ENCODE peak calls at places on chromosomes 5 and 9, in six cellular contexts. H is T-helper 17 cell; V is H1; G is AML-193; L is stimulated activated CD4-positive, alpha-beta T cell treated with anti-CD3 and anti-CD28 coated beads, Interleukin-12 subunit alpha, Interleukin-12 subunit beta, amount 100 ng/mL, for 24 hours; Y is HEK293T. E is an unnamed sample.

GRCh38 chr5:112656456-112656855 is 81.2 kb upstream of the APC start:
- DNase-seq in H (no peak), V (no peak), G (no peak), L (no peak), Y (no peak), E (no peak)

GRCh38 chr5:179699640-179700298 is 1.0 kb downstream of the CANX start:
- DNase-seq in H (no peak), V (no peak), G (peak), L (peak), Y (peak), E (peak)

GRCh38 chr9:69818946-69819345 is 1.7 kb upstream of the CFAP95 start:
- DNase-seq in H (no peak), V (no peak), G (no peak), L (no peak), Y (no peak), E (no peak)

GRCh38 chr9:36802171-36802920 is 229.7 kb downstream of the MELK start:
- DNase-seq in H (no peak), V (no peak), G (no peak), L (no peak), Y (no peak), E (no peak)

GRCh38 chr5:56950626-56951130 is 1.2 kb downstream of the MIER3 start:
- DNase-seq in H (peak), V (peak), G (no peak), L (peak), Y (peak), E (peak)

GRCh38 chr9:13502503-13502902 is 223.0 kb upstream of the MPDZ start:
- DNase-seq in H (no peak), V (no peak), G (no peak), L (no peak), Y (no peak), E (no peak)

GRCh38 chr9:135960328-135961276 is 571 bp downstream of the UBAC1 start:
- DNase-seq in H (no peak), V (no peak), G (peak), L (no peak), Y (no peak), E (peak)

GRCh38 chr9:68974431-68974830 is 39.5 kb downstream of the PRKACG start:
- DNase-seq in H (no peak), V (no peak), G (no peak), L (no peak), Y (no peak), E (no peak)

GRCh38 chr5:176534640-176535039 is 2.6 kb downstream of the RNF44 start:
- DNase-seq in H (no peak), V (no peak), G (no peak), L (no peak), Y (no peak), E (no peak)

GRCh38 chr9:77982985-77983662 is 48.5 kb downstream of the GNAQ start:
- DNase-seq in H (no peak), V (no peak), G (no peak), L (no peak), Y (no peak), E (no peak)

GRCh38 chr5:77850536-77851228 is 74.5 kb upstream of the TBCA start:
- DNase-seq in H (no peak), V (no peak), G (no peak), L (no peak), Y (no peak), E (no peak)

GRCh38 chr5:53333160-53333559 is 147.3 kb upstream of the FST start:
- DNase-seq in H (no peak), V (no peak), G (no peak), L (no peak), Y (no peak), E (no peak)

GRCh38 chr9:114060711-114061110 is 17.4 kb downstream of the AMBP start:
- DNase-seq in H (no peak), V (peak), G (no peak), L (no peak), Y (no peak), E (no peak)

GRCh38 chr5:138844812-138845513 is 30.2 kb downstream of the LRRTM2 start:
- DNase-seq in H (no peak), V (no peak), G (no peak), L (no peak), Y (no peak), E (no peak)

GRCh38 chr9:101582593-101582992 is 12.2 kb downstream of the PPP3R2 start:
- DNase-seq in H (no peak), V (no peak), G (no peak), L (no peak), Y (no peak), E (no peak)

GRCh38 chr9:96026655-96027213 is 151.2 kb downstream of the ERCC6L2 start:
- DNase-seq in H (no peak), V (no peak), G (no peak), L (no peak), Y (no peak), E (no peak)

GRCh38 chr5:23930985-23931384 is 423.6 kb downstream of the PRDM9 start:
- DNase-seq in H (no peak), V (no peak), G (no peak), L (no peak), Y (peak), E (peak)

GRCh38 chr9:16364347-16364746 is 506.1 kb downstream of the BNC2 start:
- DNase-seq in H (no peak), V (no peak), G (no peak), L (no peak), Y (no peak), E (no peak)

E was measured in NB4.